ENCODE peak calls at places on chromosomes 12 and 14, in ten cellular contexts. K is HFFc6; T is pancreas; P is CD8-positive, alpha-beta T cell; C is upper lobe of left lung; U is body of pancreas; I is HFF-Myc; B is thoracic aorta; Y is MCF 10A; D is GM23338. R is an unnamed sample.

GRCh38 chr14:64656986-64657385 is 47.2 kb upstream of the PLEKHG3 start:
- DNase-seq in Y (peak), C (no peak), B (peak), P (no peak), D (no peak), U (peak), T (no peak), I (no peak), K (no peak), R (no peak)

GRCh38 chr14:99058542-99058941 is 213.5 kb downstream of the BCL11B start:
- DNase-seq in T (no peak), C (no peak), K (no peak), Y (no peak), B (no peak), P (no peak), D (no peak), I (no peak), U (no peak), R (no peak)

GRCh38 chr12:92551853-92552397 is 150.9 kb upstream of the PLEKHG7 start:
- DNase-seq in T (no peak), P (no peak), D (no peak), U (no peak), I (no peak), C (no peak), Y (peak), K (peak), B (no peak), R (no peak)

GRCh38 chr14:39368261-39368959 is 63.8 kb downstream of the FBXO33 start:
- DNase-seq in K (peak), P (no peak), U (peak), I (peak), C (no peak), B (no peak), T (no peak), Y (peak), D (peak), R (no peak)

GRCh38 chr12:102702447-102703114 is 214.5 kb downstream of the PAH start:
- DNase-seq in B (no peak), U (peak), C (peak), P (no peak), Y (peak), K (peak), T (peak), I (peak), D (peak), R (no peak)

GRCh38 chr12:54565658-54566552 is 16.5 kb downstream of the PDE1B start:
- DNase-seq in K (no peak), B (no peak), T (no peak), I (no peak), U (no peak), Y (no peak), P (no peak), C (no peak), D (peak), R (no peak)

GRCh38 chr12:88052686-88053085 is 23.5 kb upstream of the C12orf50 start:
- DNase-seq in P (no peak), D (peak), U (peak), C (no peak), I (no peak), Y (peak), K (peak), T (no peak), B (no peak), R (no peak)

GRCh38 chr14:85380891-85381290 is 149.1 kb upstream of the FLRT2 start:
- DNase-seq in D (no peak), C (no peak), B (no peak), K (no peak), P (no peak), U (no peak), I (no peak), Y (no peak), T (no peak), R (no peak)

GRCh38 chr12:106758349-106758951 is 16.0 kb upstream of the RIC8B start:
- DNase-seq in P (no peak), Y (no peak), B (no peak), I (no peak), C (no peak), T (no peak), K (no peak), D (no peak), U (no peak), R (no peak)

GRCh38 chr12:74539261-74539660 is 1.6 kb downstream of the ATXN7L3B start:
- DNase-seq in U (no peak), Y (no peak), T (no peak), I (no peak), D (no peak), B (no peak), P (no peak), K (no peak), C (no peak), R (no peak)

GRCh38 chr12:10771132-10771733 is 31.2 kb downstream of the TAS2R7 start:
- DNase-seq in K (peak), B (no peak), P (no peak), I (no peak), Y (peak), U (no peak), T (no peak), C (no peak), D (peak), R (no peak)

GRCh38 chr14:46048127-46048526 is 603.5 kb downstream of the RPL10L start:
- DNase-seq in C (no peak), I (peak), D (peak), P (no peak), U (no peak), K (peak), T (no peak), B (no peak), Y (peak), R (no peak)
- TF ChIP-seq CTCF in C (no peak), I (no peak), D (no peak), P (no peak), U (no peak), K (no peak), T (no peak), B (no peak), Y (no peak), R (no peak)

GRCh38 chr14:102558566-102558965 is 33.9 kb upstream of the RCOR1 start:
- DNase-seq in I (no peak), B (no peak), D (no peak), C (no peak), P (no peak), T (no peak), K (no peak), U (no peak), Y (no peak), R (no peak)
- TF ChIP-seq CTCF in I (no peak), B (no peak), D (no peak), C (no peak), P (no peak), T (no peak), K (no peak), U (no peak), Y (no peak), R (no peak)

DNA sequence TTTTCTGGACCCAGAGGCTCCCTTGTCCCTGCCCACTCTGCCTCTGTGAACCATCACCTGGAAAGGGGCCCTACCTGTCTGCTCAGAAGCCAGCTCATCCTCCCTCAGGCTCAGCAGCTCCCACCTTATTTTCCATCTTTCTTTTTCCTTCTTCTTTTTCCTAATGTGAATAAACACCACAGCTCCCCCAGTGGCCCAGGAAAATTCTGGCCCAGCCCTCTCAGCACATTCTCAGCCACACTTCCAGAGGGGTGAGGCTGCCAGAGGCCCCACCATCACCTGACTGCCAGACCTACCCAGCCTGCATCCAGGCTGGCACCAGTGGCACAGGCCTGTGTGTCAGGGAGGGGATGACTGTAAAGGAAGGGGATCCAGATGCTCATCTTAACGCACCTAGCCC is 23.0 kb downstream of the ZFHX2 start:
- DNase-seq in P (no peak), D (peak), I (no peak), Y (no peak), C (no peak), K (no peak), T (no peak), U (no peak), B (no peak), R (no peak)
- TF ChIP-seq CTCF in P (no peak), D (peak), I (peak), Y (peak), C (no peak), K (peak), T (no peak), U (no peak), B (no peak), R (peak)

DNA sequence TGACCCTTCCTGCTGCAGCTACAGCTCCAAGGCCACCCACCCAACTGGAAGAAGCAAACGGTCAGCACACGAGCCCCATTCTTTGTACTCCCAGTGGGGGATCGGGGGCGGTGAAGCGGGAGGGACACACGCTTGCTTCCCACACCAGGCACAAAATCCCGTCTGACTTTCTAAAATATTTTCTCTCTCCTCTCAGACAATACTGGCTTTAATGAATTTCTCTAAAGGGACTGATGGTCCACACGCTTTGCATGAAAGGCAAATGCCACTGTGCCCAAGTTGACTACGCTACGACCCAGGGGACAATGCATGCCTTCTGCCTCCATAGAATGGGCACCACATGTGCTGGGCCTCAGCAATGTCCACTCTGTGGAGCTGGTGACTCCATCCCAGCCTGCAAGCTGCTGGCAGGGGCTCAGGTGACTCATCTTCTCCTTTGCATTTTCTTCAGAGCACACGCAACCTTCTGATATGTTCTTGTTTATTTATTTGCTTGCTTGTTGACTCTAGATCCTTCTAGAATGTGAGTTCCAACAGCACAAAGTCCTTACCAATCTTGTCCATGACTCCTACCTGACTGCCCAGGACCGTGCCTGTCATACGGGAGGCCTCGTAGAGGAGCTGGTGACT is 15.6 kb downstream of the SYNE3 start:
- DNase-seq in T (no peak), C (no peak), K (peak), I (peak), U (peak), B (no peak), Y (peak), P (no peak), D (no peak), R (no peak)
- TF ChIP-seq CTCF in T (no peak), C (no peak), K (no peak), I (no peak), U (no peak), B (no peak), Y (no peak), P (no peak), D (no peak), R (no peak)

GRCh38 chr12:123150804-123151678 is at the start of gene PITPNM2:
- DNase-seq in I (no peak), U (peak), B (no peak), C (peak), D (peak), Y (peak), T (peak), K (peak), P (peak), R (no peak)
- TF ChIP-seq CTCF in I (no peak), U (no peak), B (peak), C (peak), D (no peak), Y (no peak), T (no peak), K (no peak), P (no peak), R (peak)

DNA sequence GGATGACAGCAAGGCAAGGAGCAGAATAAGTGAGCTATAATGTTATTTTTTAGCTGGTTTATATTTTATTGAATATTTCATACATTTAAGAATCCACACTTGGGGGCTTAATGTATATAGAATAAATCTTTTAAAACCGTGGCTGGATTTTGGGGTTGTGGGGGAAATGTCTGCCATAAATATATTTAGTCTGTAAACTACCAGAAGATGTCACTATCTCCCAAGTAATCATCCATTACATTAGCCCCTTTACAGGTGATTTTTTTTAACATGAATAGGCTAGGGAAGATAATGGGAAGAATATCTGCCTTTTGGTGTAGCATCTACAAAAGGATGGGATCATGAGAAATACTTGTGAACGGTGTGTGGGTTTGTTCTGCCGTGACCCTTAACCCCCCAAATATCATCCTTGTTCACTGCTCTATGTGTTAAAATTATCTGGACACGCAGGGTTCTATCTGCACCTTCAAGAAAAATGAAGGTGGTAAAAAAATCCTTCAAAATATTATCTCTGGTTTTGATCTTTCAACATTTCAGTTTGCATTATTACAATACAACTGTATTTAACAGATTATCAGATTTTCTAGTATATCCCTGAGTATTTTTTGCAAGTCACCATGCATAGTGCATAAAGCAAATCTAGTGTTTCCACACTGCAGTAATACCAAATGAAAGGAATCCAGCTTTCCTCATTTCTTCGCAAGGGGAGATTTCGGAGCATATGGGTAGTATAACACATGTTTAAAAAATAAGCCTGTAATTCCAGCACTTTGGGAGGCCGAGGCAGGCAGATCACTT is 8.0 kb upstream of the SLC17A8 start:
- DNase-seq in C (no peak), B (no peak), K (peak), D (peak), I (peak), P (no peak), U (no peak), Y (peak), T (no peak), R (no peak)
- TF ChIP-seq CTCF in C (no peak), B (no peak), K (peak), D (peak), I (peak), P (no peak), U (peak), Y (peak), T (no peak), R (peak)

DNA sequence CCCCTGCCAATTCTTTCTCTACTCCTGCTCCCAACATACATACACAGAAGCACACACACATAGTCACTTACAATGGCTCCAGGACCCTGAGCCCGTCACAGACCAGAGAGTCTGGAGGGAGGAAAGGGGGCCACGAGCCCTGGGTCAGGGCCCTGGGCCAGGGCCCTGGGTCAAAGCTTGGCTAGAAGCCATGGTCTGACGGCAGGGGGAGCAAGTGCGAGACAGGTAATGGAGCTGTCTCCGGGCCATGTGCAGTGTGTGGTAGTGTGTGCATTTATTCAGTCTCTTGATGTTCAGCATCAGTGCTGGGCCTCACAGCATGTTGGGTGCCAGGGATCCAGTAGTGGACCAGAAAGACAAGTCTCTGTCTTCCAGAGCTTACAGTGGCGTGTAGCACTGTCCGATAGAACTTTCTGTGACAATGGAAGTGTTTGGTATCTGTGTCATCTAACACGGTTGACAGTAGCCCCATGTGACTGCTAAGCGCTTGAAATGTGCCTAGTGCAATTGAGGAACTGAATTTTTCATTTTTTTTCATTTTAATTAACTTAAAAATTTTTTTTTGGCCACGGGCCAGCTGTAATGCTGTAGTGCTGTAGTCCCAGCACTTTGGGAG is 4.2 kb upstream of the RABGGTA start:
- DNase-seq in K (no peak), T (no peak), Y (no peak), P (no peak), I (no peak), U (no peak), C (no peak), B (no peak), D (peak), R (no peak)
- TF ChIP-seq CTCF in K (no peak), T (no peak), Y (no peak), P (no peak), I (no peak), U (no peak), C (no peak), B (no peak), D (peak), R (no peak)

R was measured in type B pancreatic cell.